ENCODE peak calls at places on chromosomes 16 and 17, in six cellular contexts. H is posterior vena cava, K is NCI-H2081, O is A549, P is cerebellum, W is upper lobe of right lung. T is an unnamed sample.
A peak's percentile ranks its signal among the peaks of the same experiment; 100 is the strongest.

GRCh38 chr17:46764709-46765401 is 53.6 kb downstream of the WNT3 start:
- DNase-seq in H (no peak), K (peak; percentile 68), O (no peak), P (peak; percentile 48), W (peak; percentile 87), T (peak; percentile 86)

GRCh38 chr17:77884019-77884418 is 74.5 kb upstream of the TNRC6C start:
- DNase-seq in H (no peak), K (no peak), O (no peak), P (peak; percentile 96), W (no peak), T (peak; percentile 5)

GRCh38 chr17:75218121-75218520 is 12.6 kb downstream of the NUP85 start:
- DNase-seq in H (no peak), K (no peak), O (no peak), P (no peak), W (no peak), T (no peak)

GRCh38 chr16:89956511-89957213 is 8.1 kb downstream of the DEF8 start:
- DNase-seq in H (no peak), K (no peak), O (no peak), P (no peak), W (peak; percentile 55), T (no peak)

GRCh38 chr17:42288078-42288984 is at the start of gene STAT5A:
- DNase-seq in H (peak; percentile 98), K (peak; percentile 74), O (peak; percentile 83), P (peak; percentile 78), W (peak; percentile 95), T (peak; percentile 69)

GRCh38 chr17:66183529-66183928 is 8.4 kb downstream of the CEP112 start:
- DNase-seq in H (no peak), K (no peak), O (no peak), P (no peak), W (no peak), T (no peak)

GRCh38 chr17:4631836-4632582 is 9.5 kb downstream of the ALOX15 start:
- DNase-seq in H (peak; percentile 35), K (no peak), O (no peak), P (no peak), W (peak; percentile 58), T (peak; percentile 47)

GRCh38 chr16:17339764-17340541 is 130.8 kb downstream of the XYLT1 start:
- DNase-seq in H (no peak), K (no peak), O (no peak), P (no peak), W (no peak), T (peak; percentile 46)

GRCh38 chr16:75189638-75190245 is 17.2 kb downstream of the CTRB2 start:
- DNase-seq in H (peak; percentile 61), K (no peak), O (no peak), P (no peak), W (no peak), T (no peak)

GRCh38 chr17:70791748-70792443 is 622.6 kb downstream of the KCNJ2 start:
- DNase-seq in H (no peak), K (no peak), O (no peak), P (no peak), W (no peak), T (no peak)

GRCh38 chr17:45320931-45321461 is 4.2 kb upstream of the MAP3K14 start:
- DNase-seq in H (no peak), K (no peak), O (peak; percentile 94), P (no peak), W (no peak), T (peak; percentile 97)

GRCh38 chr17:79991924-79992656 is 43.6 kb downstream of the TBC1D16 start:
- DNase-seq in H (no peak), K (peak; percentile 61), O (peak; percentile 62), P (no peak), W (no peak), T (peak; percentile 38)

T was measured in IMR-90.